ENCODE peak calls at places on chromosomes 12 and 14, in ten cellular contexts. J, V, L, M, C, Y, W, P, X and K are unnamed samples.

GRCh38 chr14:100873083-100873482 is 30.4 kb downstream of the RTL1 start:
- ATAC-seq in J (no peak), V (no peak), L (no peak), M (no peak), C (no peak), Y (no peak), W (no peak), P (peak; percentile 7), X (no peak), K (no peak)

GRCh38 chr12:96164951-96165858 is 29.0 kb upstream of the ELK3 start:
- ATAC-seq in J (no peak), V (no peak), L (peak; percentile 37), M (no peak), C (no peak), Y (no peak), W (no peak), P (peak; percentile 79), X (peak; percentile 79), K (peak; percentile 61)

GRCh38 chr12:38385492-38385864 is 68.9 kb downstream of the ALG10B start:
- ATAC-seq in J (no peak), V (peak; percentile 72), L (no peak), M (no peak), C (no peak), Y (no peak), W (no peak), P (no peak), X (no peak), K (no peak)

GRCh38 chr12:64633940-64634337 is 23.6 kb downstream of the RASSF3 start:
- ATAC-seq in J (peak; percentile 89), V (peak; percentile 99), L (peak; percentile 65), M (peak; percentile 71), C (peak; percentile 94), Y (peak; percentile 76), W (no peak), P (peak; percentile 75), X (peak; percentile 69), K (no peak)

GRCh38 chr14:51989293-51990234 is at the start of gene RTRAF:
- ATAC-seq in J (peak; percentile 98), V (peak; percentile 99), L (peak; percentile 98), M (peak; percentile 99), C (peak; percentile 100), Y (peak; percentile 96), W (peak; percentile 97), P (peak; percentile 99), X (peak; percentile 99), K (peak; percentile 98)

GRCh38 chr12:46831335-46832083 is 5.7 kb upstream of the SLC38A4 start:
- ATAC-seq in J (no peak), V (peak; percentile 23), L (peak; percentile 51), M (peak; percentile 84), C (peak; percentile 78), Y (no peak), W (peak; percentile 78), P (peak; percentile 93), X (peak; percentile 87), K (no peak)

GRCh38 chr14:39395555-39396254 is 36.5 kb downstream of the FBXO33 start:
- ATAC-seq in J (no peak), V (peak; percentile 57), L (no peak), M (peak; percentile 62), C (no peak), Y (no peak), W (no peak), P (peak; percentile 58), X (no peak), K (no peak)

GRCh38 chr12:108191086-108191485 is 62.0 kb downstream of the WSCD2 start:
- ATAC-seq in J (no peak), V (no peak), L (no peak), M (no peak), C (no peak), Y (no peak), W (no peak), P (no peak), X (no peak), K (no peak)

GRCh38 chr14:98931911-98932310 is 340.1 kb downstream of the BCL11B start:
- ATAC-seq in J (no peak), V (no peak), L (no peak), M (no peak), C (no peak), Y (peak; percentile 99), W (no peak), P (no peak), X (no peak), K (no peak)

GRCh38 chr14:49670475-49670874 is 17.5 kb downstream of the POLE2 start:
- ATAC-seq in J (no peak), V (no peak), L (no peak), M (no peak), C (no peak), Y (no peak), W (no peak), P (no peak), X (no peak), K (no peak)

GRCh38 chr14:65160091-65160490 is 57.8 kb upstream of the MAX start:
- ATAC-seq in J (no peak), V (no peak), L (no peak), M (no peak), C (no peak), Y (no peak), W (no peak), P (no peak), X (no peak), K (no peak)

GRCh38 chr14:24131549-24131966 is 1.1 kb downstream of the FITM1 start:
- ATAC-seq in J (no peak), V (peak; percentile 0), L (no peak), M (no peak), C (peak; percentile 1), Y (no peak), W (no peak), P (peak; percentile 29), X (peak; percentile 3), K (no peak)

GRCh38 chr12:69821032-69821431 is 4.0 kb upstream of the MYRFL start:
- ATAC-seq in J (no peak), V (no peak), L (no peak), M (no peak), C (no peak), Y (no peak), W (no peak), P (no peak), X (no peak), K (no peak)

GRCh38 chr12:60180298-60180697 is 584.5 kb downstream of the SLC16A7 start:
- ATAC-seq in J (no peak), V (no peak), L (peak; percentile 44), M (no peak), C (no peak), Y (no peak), W (no peak), P (no peak), X (no peak), K (no peak)

GRCh38 chr12:102390068-102390467 is 90.3 kb downstream of the IGF1 start:
- ATAC-seq in J (no peak), V (no peak), L (no peak), M (no peak), C (no peak), Y (no peak), W (no peak), P (no peak), X (no peak), K (no peak)

GRCh38 chr12:124396544-124397398 is 101.9 kb downstream of the RFLNA start:
- ATAC-seq in J (no peak), V (no peak), L (no peak), M (no peak), C (peak; percentile 11), Y (no peak), W (no peak), P (peak; percentile 5), X (peak; percentile 6), K (no peak)

GRCh38 chr12:82728710-82729109 is 42.0 kb downstream of the TMTC2 start:
- ATAC-seq in J (no peak), V (no peak), L (no peak), M (no peak), C (no peak), Y (no peak), W (no peak), P (no peak), X (no peak), K (no peak)

GRCh38 chr14:50812180-50812579 is 18.8 kb downstream of the NIN start:
- ATAC-seq in J (no peak), V (no peak), L (no peak), M (no peak), C (no peak), Y (no peak), W (peak; percentile 60), P (no peak), X (no peak), K (no peak)
- H3K4me3 ChIP-seq in J (no peak overlapping the region), V (no peak overlapping the region), L (no peak overlapping the region), M (no peak overlapping the region), C (no peak overlapping the region), Y (peak overlapping the region; percentile 17), W (peak overlapping the region; percentile 0), P (no peak overlapping the region), X (no peak overlapping the region), K (no peak overlapping the region)

DNA sequence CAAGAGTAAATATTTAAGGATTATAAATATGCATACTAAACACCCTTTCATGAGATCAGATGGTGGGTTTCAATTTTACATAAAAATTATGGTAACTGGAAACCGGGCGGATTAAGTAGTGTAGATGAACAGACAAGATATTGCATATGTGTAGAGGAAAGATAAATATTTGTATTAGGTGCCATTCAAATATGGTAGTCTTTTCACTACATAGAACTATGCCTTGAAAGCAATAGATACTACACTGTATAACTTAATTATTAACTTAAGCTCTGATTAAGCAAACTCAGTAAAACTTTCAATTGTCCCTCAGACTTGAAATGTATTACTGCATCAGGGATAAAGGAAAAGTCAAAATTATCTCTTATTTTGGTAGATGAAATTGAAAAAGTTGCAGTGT is 1.9 kb downstream of the PTPN21 start:
- ATAC-seq in J (no peak), V (peak; percentile 39), L (no peak), M (no peak), C (no peak), Y (no peak), W (no peak), P (no peak), X (no peak), K (no peak)
- H3K4me3 ChIP-seq in J (no peak overlapping the region), V (no peak overlapping the region), L (no peak overlapping the region), M (no peak overlapping the region), C (no peak overlapping the region), Y (no peak overlapping the region), W (peak overlapping the region; percentile 70), P (peak overlapping the region; percentile 73), X (no peak overlapping the region), K (no peak overlapping the region)

GRCh38 chr12:72832024-72832423 is 559.9 kb downstream of the TRHDE start:
- ATAC-seq in J (no peak), V (no peak), L (no peak), M (no peak), C (no peak), Y (no peak), W (no peak), P (peak; percentile 76), X (peak; percentile 29), K (peak; percentile 46)

DNA sequence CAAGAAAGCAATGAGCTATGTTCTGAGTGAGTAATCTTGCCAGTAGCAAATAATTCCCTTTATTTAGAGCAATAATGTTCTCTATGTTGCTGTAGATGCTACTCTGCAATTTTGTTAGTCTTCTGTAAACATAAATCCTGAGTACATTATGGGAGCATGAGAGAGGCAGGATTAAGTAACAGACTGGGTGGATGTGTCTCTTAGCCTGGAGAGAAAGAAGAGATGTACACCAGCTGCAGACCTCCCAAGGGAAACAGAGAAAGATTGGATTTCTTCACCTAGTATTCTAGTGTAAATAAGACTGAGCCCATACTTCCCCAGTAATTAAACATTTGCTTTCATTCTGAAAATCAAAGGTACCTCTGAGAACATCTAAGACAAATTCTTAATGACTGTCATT is 564.0 kb downstream of the TRHDE start:
- ATAC-seq in J (no peak), V (no peak), L (no peak), M (no peak), C (no peak), Y (no peak), W (no peak), P (no peak), X (no peak), K (peak; percentile 13)
- H3K4me3 ChIP-seq in J (no peak overlapping the region), V (no peak overlapping the region), L (no peak overlapping the region), M (no peak overlapping the region), C (no peak overlapping the region), Y (no peak overlapping the region), W (no peak overlapping the region), P (no peak overlapping the region), X (no peak overlapping the region), K (no peak overlapping the region)

GRCh38 chr12:101243074-101243473 is 33.0 kb upstream of the SLC5A8 start:
- ATAC-seq in J (no peak), V (no peak), L (no peak), M (no peak), C (no peak), Y (no peak), W (no peak), P (no peak), X (no peak), K (no peak)
- H3K4me3 ChIP-seq in J (no peak overlapping the region), V (no peak overlapping the region), L (no peak overlapping the region), M (no peak overlapping the region), C (no peak overlapping the region), Y (no peak overlapping the region), W (no peak overlapping the region), P (no peak overlapping the region), X (no peak overlapping the region), K (no peak overlapping the region)